ENCODE peak calls at places on chromosomes 5 and 9, in eight cellular contexts. L, R, M, N, F, Q, Y and S are unnamed samples. For H3K4me1, the result is how much of the 10 kb centered on the place peaks cover.

GRCh38 chr5:73464016-73464745 is 15.6 kb upstream of the FOXD1 start:
- DNase-seq in F (no peak), Q (no peak), Y (no peak), M (no peak), L (no peak), R (no peak), N (no peak), S (no peak)

GRCh38 chr5:173078878-173079277 is 22.7 kb downstream of the CREBRF start:
- DNase-seq in R (no peak), Q (no peak), M (no peak), Y (no peak), L (no peak), N (no peak), F (no peak), S (no peak)

GRCh38 chr5:35198096-35198495 is 32.2 kb downstream of the PRLR start:
- DNase-seq in Y (no peak), F (no peak), L (no peak), M (no peak), R (peak), Q (no peak), N (no peak), S (no peak)

GRCh38 chr9:119009253-119009652 is 360.0 kb downstream of the BRINP1 start:
- DNase-seq in N (no peak), F (no peak), Q (peak), Y (no peak), M (no peak), L (peak), R (no peak), S (no peak)

GRCh38 chr5:139711067-139711851 is 63.1 kb downstream of the CXXC5 start:
- DNase-seq in Q (peak), M (peak), L (peak), Y (peak), F (no peak), N (no peak), R (no peak), S (no peak)

GRCh38 chr5:172085738-172086137 is 79.3 kb upstream of the FBXW11 start:
- DNase-seq in Q (no peak), R (no peak), Y (no peak), M (no peak), N (no peak), F (no peak), L (no peak), S (no peak)

GRCh38 chr9:13113751-13114150 is 165.7 kb downstream of the MPDZ start:
- DNase-seq in L (no peak), R (no peak), Y (no peak), N (no peak), F (no peak), Q (no peak), M (no peak), S (no peak)

GRCh38 chr5:150270546-150271295 is 18.9 kb downstream of the CAMK2A start:
- DNase-seq in R (no peak), F (no peak), Q (no peak), M (no peak), Y (no peak), L (no peak), N (no peak), S (no peak)

GRCh38 chr9:37324691-37325490 is 97.6 kb upstream of the GRHPR start:
- DNase-seq in R (no peak), Y (peak), N (no peak), M (no peak), L (no peak), Q (peak), F (no peak), S (no peak)

GRCh38 chr5:113524927-113525326 is 11.4 kb downstream of the YTHDC2 start:
- DNase-seq in Q (no peak), R (no peak), M (no peak), F (no peak), N (no peak), Y (peak), L (no peak), S (no peak)

GRCh38 chr9:117284414-117284813 is 130.4 kb downstream of the ASTN2 start:
- DNase-seq in N (no peak), Q (no peak), M (no peak), F (no peak), R (no peak), L (no peak), Y (no peak), S (no peak)

GRCh38 chr9:114820776-114821501 is 15.1 kb upstream of the TNFSF15 start:
- DNase-seq in R (no peak), F (no peak), Q (no peak), L (no peak), Y (no peak), M (no peak), N (no peak), S (no peak)

GRCh38 chr5:67815455-67816391 is 399.8 kb upstream of the PIK3R1 start:
- DNase-seq in R (no peak), L (no peak), N (no peak), Q (no peak), Y (no peak), F (no peak), M (no peak), S (peak)

GRCh38 chr9:27537027-27537435 is 7.4 kb upstream of the MOB3B start:
- DNase-seq in N (no peak), F (no peak), Y (no peak), M (no peak), Q (peak), R (no peak), L (no peak), S (no peak)

GRCh38 chr5:1363160-1363559 is 18.3 kb upstream of the CLPTM1L start:
- DNase-seq in N (no peak), M (no peak), F (no peak), Q (no peak), Y (peak), R (peak), L (no peak), S (no peak)

GRCh38 chr5:28328691-28329090 is 1290.3 kb upstream of the CDH9 start:
- DNase-seq in L (no peak), Y (no peak), N (no peak), Q (no peak), R (no peak), F (no peak), M (no peak), S (no peak)

GRCh38 chr5:173736923-173737412 is 120.5 kb upstream of the BOD1 start:
- DNase-seq in N (no peak), Q (no peak), L (no peak), M (no peak), F (no peak), R (no peak), Y (peak), S (no peak)

GRCh38 chr9:34869390-34869789 is 88.7 kb upstream of the PHF24 start:
- DNase-seq in R (no peak), Y (peak), Q (peak), M (no peak), L (peak), N (no peak), F (no peak), S (no peak)

GRCh38 chr9:136858844-136859757 is 7.0 kb downstream of the MAMDC4 start:
- DNase-seq in L (peak), F (no peak), N (no peak), R (peak), Q (no peak), M (no peak), Y (no peak), S (no peak)

GRCh38 chr5:126460459-126460858 is 37.2 kb downstream of the GRAMD2B start:
- DNase-seq in N (no peak), L (no peak), R (no peak), Y (no peak), M (no peak), Q (no peak), F (no peak), S (no peak)

GRCh38 chr5:53288511-53288910 is 179.0 kb upstream of the MOCS2 start:
- DNase-seq in N (no peak), Y (no peak), R (no peak), L (no peak), M (no peak), F (no peak), Q (no peak), S (no peak)

GRCh38 chr5:369151-369939 is 47.8 kb downstream of the AHRR start:
- DNase-seq in L (no peak), N (no peak), Q (no peak), R (peak), Y (peak), M (peak), F (no peak), S (peak)

GRCh38 chr9:83167126-83167525 is 104.2 kb upstream of the RASEF start:
- DNase-seq in N (no peak), F (no peak), Y (no peak), Q (peak), L (no peak), M (no peak), R (no peak), S (no peak)

GRCh38 chr5:150149618-150150017 is 6.0 kb downstream of the PDGFRB start:
- DNase-seq in N (no peak), Y (no peak), M (no peak), L (no peak), F (no peak), Q (no peak), R (no peak), S (no peak)

GRCh38 chr5:154756203-154756870 is 1.2 kb downstream of the LARP1 start:
- DNase-seq in Y (peak), L (peak), Q (no peak), M (no peak), F (no peak), N (no peak), R (peak), S (no peak)

GRCh38 chr5:103532116-103532734 is 30.4 kb downstream of the NUDT12 start:
- DNase-seq in F (no peak), Q (no peak), M (no peak), Y (no peak), R (no peak), L (no peak), N (no peak), S (no peak)

GRCh38 chr5:128597151-128597550 is 59.1 kb upstream of the FBN2 start:
- DNase-seq in L (no peak), Y (no peak), Q (no peak), F (no peak), N (no peak), M (no peak), R (no peak), S (no peak)

GRCh38 chr5:139473105-139473504 is 2.3 kb downstream of the SMIM33 start:
- DNase-seq in Q (peak), N (peak), M (peak), R (no peak), F (no peak), L (no peak), Y (no peak), S (no peak)

GRCh38 chr5:3590967-3591900 is 4.4 kb upstream of the IRX1 start:
- DNase-seq in F (no peak), L (no peak), Q (peak), Y (no peak), M (peak), R (peak), N (no peak), S (no peak)

GRCh38 chr5:57836921-57837320 is 354.3 kb upstream of the ACTBL2 start:
- DNase-seq in M (no peak), Q (no peak), R (no peak), L (no peak), F (no peak), N (no peak), Y (no peak), S (no peak)

GRCh38 chr9:8822667-8823025 is 1023.1 kb upstream of the DMAC1 start:
- DNase-seq in F (no peak), R (no peak), L (no peak), N (no peak), Y (no peak), Q (no peak), M (no peak), S (no peak)

GRCh38 chr9:137095664-137096517 is 9.1 kb downstream of the MAN1B1 start:
- DNase-seq in R (no peak), N (no peak), L (no peak), Y (peak), Q (peak), F (no peak), M (no peak), S (no peak)

GRCh38 chr9:36217256-36217968 is 26.7 kb downstream of the CLTA start:
- DNase-seq in M (no peak), F (no peak), R (no peak), Q (no peak), N (no peak), Y (no peak), L (no peak), S (no peak)

GRCh38 chr5:1376921-1377320 is 32.0 kb upstream of the CLPTM1L start:
- DNase-seq in N (no peak), Y (no peak), Q (no peak), R (no peak), F (no peak), L (no peak), M (no peak), S (no peak)

GRCh38 chr5:119346404-119346803 is 9.4 kb upstream of the TNFAIP8 start:
- DNase-seq in Y (no peak), Q (no peak), F (no peak), R (no peak), N (no peak), M (no peak), L (no peak), S (no peak)

GRCh38 chr9:121122450-121123032 is 47.8 kb downstream of the CNTRL start:
- DNase-seq in L (no peak), Y (no peak), F (no peak), N (no peak), Q (no peak), R (no peak), M (no peak), S (no peak)

GRCh38 chr9:94861589-94862241 is 135.2 kb downstream of the AOPEP start:
- DNase-seq in F (no peak), N (no peak), L (peak), Q (no peak), Y (no peak), M (no peak), R (no peak), S (no peak)

GRCh38 chr5:121692163-121692562 is 159.5 kb upstream of the FTMT start:
- DNase-seq in R (no peak), N (no peak), M (no peak), L (no peak), F (no peak), Q (no peak), Y (no peak), S (no peak)

DNA sequence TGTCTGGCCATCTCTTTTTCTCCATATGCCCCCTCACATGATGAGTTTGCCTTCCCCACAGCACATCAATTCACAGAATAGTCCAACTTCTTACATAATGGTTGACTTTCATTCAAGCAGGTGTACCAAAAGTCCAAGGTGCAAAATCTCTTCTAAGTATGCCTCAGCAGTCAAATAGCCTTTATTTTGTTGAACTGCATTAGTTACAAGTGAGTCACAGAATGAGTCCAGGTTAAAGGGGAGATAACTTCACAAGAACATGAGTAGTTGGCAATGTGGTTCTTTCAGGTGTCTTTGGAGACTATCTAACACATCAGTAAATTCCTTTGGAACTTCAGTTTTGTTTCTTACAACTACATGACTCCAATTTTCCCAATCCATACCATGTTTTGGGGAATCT is 672.5 kb downstream of the PRELID2 start:
- DNase-seq in F (no peak), R (no peak), N (no peak), Y (no peak), L (no peak), M (no peak), Q (no peak), S (no peak)
- H3K4me1 ChIP-seq in F (under half), R (under half), N (under half), Y (under half), L (under half), M (under half), Q (under half), S (under half)

GRCh38 chr5:56314536-56314935 is 81.4 kb upstream of the ANKRD55 start:
- DNase-seq in N (no peak), R (peak), Q (peak), F (no peak), M (peak), Y (peak), L (peak), S (no peak)
- TF ChIP-seq CTCF in N (no peak), R (no peak), Q (peak), F (peak), M (peak), Y (peak), L (peak), S (peak)

DNA sequence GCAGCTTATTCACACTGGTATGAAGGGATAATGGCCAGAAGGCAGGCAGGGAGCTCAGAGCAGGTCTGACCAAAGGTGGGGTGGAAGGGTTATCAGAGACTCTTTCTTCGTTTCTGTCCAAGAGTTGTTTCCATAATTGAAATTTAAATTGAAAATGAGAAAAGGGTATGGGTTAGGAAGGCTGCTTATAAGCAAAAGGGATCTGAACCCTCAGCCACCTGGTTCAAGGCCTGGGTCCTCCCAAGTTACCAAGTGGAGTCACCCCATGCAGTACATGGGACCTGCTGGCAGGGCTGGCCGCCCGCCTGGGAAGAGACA is 17.8 kb downstream of the EEIG1 start:
- DNase-seq in Q (no peak), F (no peak), L (no peak), Y (no peak), R (no peak), N (no peak), M (no peak), S (no peak)
- H3K4me1 ChIP-seq in Q (under half), F (half or more), L (half or more), Y (half or more), R (under half), N (under half), M (under half), S (half or more)

GRCh38 chr5:141182248-141182647 is at the start of gene PCDHB16:
- DNase-seq in L (peak), Y (no peak), M (peak), F (no peak), Q (peak), R (no peak), N (no peak), S (peak)
- TF ChIP-seq CTCF in L (no peak), Y (no peak), M (peak), F (no peak), Q (peak), R (no peak), N (peak), S (peak)

GRCh38 chr9:68497629-68498028 is 43.1 kb downstream of the TMEM252 start:
- DNase-seq in R (no peak), M (no peak), L (no peak), Y (no peak), F (no peak), Q (no peak), N (no peak), S (no peak)
- H3K4me1 ChIP-seq in R (under half), M (under half), L (under half), Y (under half), F (under half), Q (under half), N (under half), S (half or more)

GRCh38 chr5:137440800-137441199 is 58.3 kb downstream of the SPOCK1 start:
- DNase-seq in N (no peak), R (no peak), Y (no peak), F (no peak), Q (no peak), L (no peak), M (no peak), S (no peak)
- TF ChIP-seq CTCF in N (no peak), R (no peak), Y (no peak), F (no peak), Q (no peak), L (no peak), M (no peak), S (no peak)

DNA sequence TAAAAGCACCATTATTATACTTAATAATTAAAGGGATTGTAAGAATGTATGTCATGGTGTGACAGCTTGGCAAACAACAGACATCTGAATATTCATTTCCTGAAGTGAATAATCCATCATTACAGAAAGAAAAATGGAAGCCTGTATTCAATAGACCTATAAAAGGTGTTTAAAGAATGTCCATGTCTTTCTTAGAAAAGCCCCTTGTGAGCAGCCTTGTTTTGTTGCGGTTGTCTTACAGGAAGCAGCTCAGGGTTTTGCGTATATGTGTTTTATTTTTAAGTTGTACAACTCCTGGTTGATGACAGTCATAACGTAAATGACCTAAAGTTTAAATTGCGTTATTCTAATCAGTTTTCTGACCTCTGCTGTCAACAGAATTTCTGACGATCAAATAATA is 53.8 kb downstream of the CAST start:
- DNase-seq in Q (no peak), N (no peak), F (no peak), M (no peak), L (no peak), R (no peak), Y (no peak), S (no peak)
- H3K4me1 ChIP-seq in Q (under half), N (under half), F (half or more), M (under half), L (under half), R (under half), Y (under half), S (half or more)

DNA sequence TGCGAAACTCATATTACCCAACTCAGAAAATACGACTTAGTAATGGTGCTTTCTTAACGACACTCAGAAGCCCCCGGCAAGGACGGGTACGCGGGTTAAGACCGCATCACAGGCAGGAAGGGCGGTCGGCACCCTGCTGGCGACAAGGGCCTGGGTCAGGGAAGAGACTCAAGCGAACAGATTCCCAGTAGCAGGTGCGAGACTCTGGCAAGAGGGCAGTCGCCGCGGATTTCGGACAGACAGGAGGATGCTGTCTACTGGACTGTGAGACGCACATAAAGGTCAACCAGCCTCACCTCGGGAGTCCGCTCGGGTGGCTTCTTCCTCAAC is 398 bp downstream of the RAPGEF6 start:
- DNase-seq in L (peak), N (peak), Q (peak), Y (peak), F (peak), M (peak), R (peak), S (peak)
- TF ChIP-seq CTCF in L (no peak), N (no peak), Q (no peak), Y (peak), F (peak), M (no peak), R (no peak), S (no peak)

DNA sequence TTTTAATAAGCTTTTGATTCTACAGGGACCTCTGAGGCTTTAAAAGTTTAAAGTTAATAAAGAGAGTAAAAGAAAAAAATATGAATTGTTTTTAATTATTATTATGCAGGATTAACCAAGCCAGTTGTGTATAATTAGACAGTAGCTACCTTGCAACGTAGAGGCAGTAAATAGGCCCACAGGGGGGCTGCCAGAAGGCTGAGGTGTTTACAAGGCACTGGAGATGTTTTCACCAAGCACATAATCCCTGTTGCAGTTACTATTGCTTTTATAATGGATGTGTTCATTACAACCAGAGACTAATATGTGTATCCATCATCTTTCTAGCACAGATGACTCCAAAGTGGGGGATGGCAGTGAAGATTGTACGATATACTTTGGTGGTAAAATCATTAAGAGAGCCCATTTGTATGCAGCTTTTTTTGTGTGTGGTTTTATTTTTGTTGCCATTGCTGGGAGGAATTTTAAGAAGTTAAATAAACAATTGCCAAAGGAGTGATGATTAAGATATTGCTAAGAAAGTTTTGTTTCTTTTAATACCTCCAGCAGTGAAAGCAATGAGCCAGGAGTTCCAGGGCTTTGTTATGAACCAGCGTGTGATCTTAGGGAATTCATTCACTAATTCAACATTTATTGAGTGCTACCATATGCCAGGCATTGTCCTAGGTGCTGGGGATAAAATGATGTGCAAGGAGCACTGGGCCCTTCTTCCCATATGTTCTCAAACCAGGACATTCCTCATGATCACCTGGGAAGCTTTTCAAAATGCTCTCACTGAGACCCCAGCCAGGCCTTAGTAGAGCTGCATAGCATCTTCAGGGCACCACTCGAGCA is 138.7 kb upstream of the EFNA5 start:
- DNase-seq in L (no peak), N (peak), M (no peak), R (no peak), Q (peak), F (no peak), Y (no peak), S (no peak)
- H3K4me1 ChIP-seq in L (under half), N (under half), M (under half), R (under half), Q (half or more), F (under half), Y (under half), S (under half)